ENCODE peak calls at places on chromosomes 13 and 19, in ten cellular contexts. A, P, N, S, T, W, X, I, G and C are unnamed samples.

GRCh38 chr13:76696370-76696769 is 189.8 kb downstream of the KCTD12 start:
- DNase-seq in X (no peak), T (no peak), W (no peak), N (no peak), A (no peak), P (no peak), S (no peak), I (no peak), G (no peak), C (no peak)

GRCh38 chr13:28494861-28495585 is at the start of gene FLT1:
- DNase-seq in N (no peak), G (peak), P (no peak), A (peak), S (no peak), W (no peak), X (no peak), I (no peak), T (peak), C (peak)

GRCh38 chr19:38070573-38070972 is 153.4 kb downstream of the DPF1 start:
- DNase-seq in A (no peak), T (no peak), N (no peak), P (no peak), W (no peak), I (no peak), G (no peak), X (no peak), S (peak), C (peak)

GRCh38 chr13:101845501-101846012 is 393.1 kb downstream of the ITGBL1 start:
- DNase-seq in X (no peak), G (no peak), I (no peak), N (no peak), T (no peak), W (no peak), P (no peak), S (no peak), A (no peak), C (no peak)

GRCh38 chr13:38921081-38921480 is 69.5 kb downstream of the STOML3 start:
- DNase-seq in G (no peak), X (no peak), I (no peak), N (no peak), W (no peak), S (no peak), A (no peak), P (no peak), T (no peak), C (no peak)

GRCh38 chr13:50685491-50685890 is 158.0 kb downstream of the DLEU7 start:
- DNase-seq in P (no peak), G (no peak), T (no peak), X (no peak), S (peak), W (no peak), I (peak), N (peak), A (no peak), C (no peak)

GRCh38 chr13:67827992-67828391 is 597.9 kb upstream of the PCDH9 start:
- DNase-seq in P (no peak), X (no peak), T (no peak), S (no peak), N (no peak), G (no peak), I (no peak), W (no peak), A (no peak), C (no peak)

GRCh38 chr19:39402417-39403297 is 4.0 kb upstream of the ZFP36 start:
- DNase-seq in X (peak), G (peak), P (peak), S (peak), N (no peak), I (peak), W (peak), T (peak), A (peak), C (peak)

GRCh38 chr13:31982124-31982523 is 49.5 kb upstream of the FRY start:
- DNase-seq in S (no peak), P (no peak), A (no peak), T (no peak), W (no peak), N (no peak), X (no peak), G (no peak), I (no peak), C (no peak)

GRCh38 chr13:50127726-50128291 is 112.6 kb downstream of the KCNRG start:
- DNase-seq in X (no peak), W (no peak), N (no peak), I (no peak), A (no peak), T (no peak), P (no peak), S (no peak), G (peak), C (no peak)

GRCh38 chr19:2804156-2805004 is 15.3 kb upstream of the ZNF554 start:
- DNase-seq in G (no peak), I (no peak), T (no peak), S (no peak), P (no peak), N (no peak), A (no peak), X (no peak), W (peak), C (no peak)

GRCh38 chr19:14090509-14091085 is at the start of gene SAMD1:
- DNase-seq in W (peak), I (peak), A (peak), T (peak), G (peak), N (peak), X (peak), P (peak), S (peak), C (peak)

GRCh38 chr13:32501058-32501457 is 37.5 kb downstream of the N4BP2L2 start:
- DNase-seq in W (no peak), T (no peak), N (no peak), G (no peak), S (no peak), P (no peak), A (no peak), I (no peak), X (no peak), C (no peak)

GRCh38 chr19:58328999-58329398 is 2.2 kb downstream of the ZSCAN22 start:
- DNase-seq in G (no peak), N (no peak), X (no peak), S (no peak), P (no peak), T (peak), I (no peak), A (no peak), W (no peak), C (no peak)

GRCh38 chr19:49861127-49861526 is 6.2 kb downstream of the PNKP start:
- DNase-seq in I (no peak), W (no peak), G (no peak), X (peak), A (no peak), N (no peak), P (no peak), T (no peak), S (no peak), C (peak)

GRCh38 chr13:114074671-114075315 is 57.6 kb downstream of the RASA3 start:
- DNase-seq in T (no peak), N (no peak), A (no peak), W (no peak), I (no peak), G (no peak), X (no peak), S (no peak), P (no peak), C (no peak)

GRCh38 chr19:16281743-16282142 is 42.9 kb upstream of the KLF2 start:
- DNase-seq in G (no peak), N (no peak), P (no peak), S (no peak), I (no peak), T (no peak), A (no peak), X (no peak), W (no peak), C (no peak)

GRCh38 chr19:2476451-2477140 is 669 bp downstream of the GADD45B start:
- DNase-seq in S (no peak), G (peak), W (peak), X (no peak), I (peak), P (no peak), A (peak), N (no peak), T (no peak), C (no peak)

GRCh38 chr19:51440846-51441409 is 17.3 kb downstream of the SIGLEC8 start:
- DNase-seq in W (no peak), A (no peak), P (no peak), N (no peak), I (no peak), X (no peak), S (no peak), G (no peak), T (no peak), C (no peak)

GRCh38 chr13:48838193-48839000 is 137.3 kb upstream of the FNDC3A start:
- DNase-seq in I (no peak), T (no peak), G (no peak), N (no peak), W (no peak), S (no peak), X (no peak), A (no peak), P (no peak), C (no peak)

GRCh38 chr13:40533072-40533471 is 133.4 kb downstream of the FOXO1 start:
- DNase-seq in G (no peak), W (no peak), T (no peak), A (no peak), I (no peak), N (no peak), X (no peak), P (no peak), S (no peak), C (no peak)

GRCh38 chr19:2207991-2208860 is 27.9 kb downstream of the PLEKHJ1 start:
- DNase-seq in I (no peak), X (peak), S (no peak), A (no peak), W (peak), N (no peak), P (no peak), G (no peak), T (no peak), C (no peak)